ENCODE peak calls at places on chromosome 22, in four cellular contexts. T, O, V and J are unnamed samples.

GRCh38 chr22:19037282-19038163 is 84.7 kb downstream of the DGCR2 start:
- DNase-seq in T (no peak), O (no peak), V (no peak), J (no peak)

GRCh38 chr22:50323900-50324299 is 2.9 kb downstream of the DENND6B start:
- DNase-seq in T (no peak), O (no peak), V (no peak), J (no peak)

GRCh38 chr22:49961601-49962011 is 1.0 kb downstream of the PIM3 start:
- DNase-seq in T (no peak), O (no peak), V (no peak), J (no peak)

GRCh38 chr22:28063656-28064055 is 144.6 kb upstream of the PITPNB start:
- DNase-seq in T (no peak), O (no peak), V (no peak), J (no peak)

GRCh38 chr22:27483095-27483798 is 318.3 kb downstream of the MN1 start:
- DNase-seq in T (no peak), O (no peak), V (no peak), J (no peak)

GRCh38 chr22:16717699-16718558 is 107.3 kb downstream of the XKR3 start:
- DNase-seq in T (no peak), O (no peak), V (no peak), J (no peak)

GRCh38 chr22:19223110-19223509 is 44.6 kb upstream of the SLC25A1 start:
- DNase-seq in T (no peak), O (no peak), V (no peak), J (no peak)

GRCh38 chr22:23836281-23836680 is 2.5 kb downstream of the DERL3 start:
- DNase-seq in T (no peak), O (no peak), V (no peak), J (no peak)

GRCh38 chr22:27668828-27669797 is 132.4 kb downstream of the MN1 start:
- DNase-seq in T (peak; percentile 44), O (no peak), V (peak; percentile 78), J (no peak)

GRCh38 chr22:24402460-24403192 is 24.8 kb upstream of the ADORA2A start:
- DNase-seq in T (peak; percentile 86), O (peak; percentile 73), V (peak; percentile 91), J (peak; percentile 75)

GRCh38 chr22:16866167-16866566 is 41.0 kb upstream of the XKR3 start:
- DNase-seq in T (no peak), O (no peak), V (no peak), J (peak; percentile 26)

GRCh38 chr22:50733521-50734342 is 4.3 kb upstream of the ACR start:
- DNase-seq in T (peak; percentile 57), O (peak; percentile 9), V (no peak), J (no peak)

GRCh38 chr22:20919718-20920117 is 2.5 kb downstream of the CRKL start:
- DNase-seq in T (no peak), O (no peak), V (no peak), J (no peak)

DNA sequence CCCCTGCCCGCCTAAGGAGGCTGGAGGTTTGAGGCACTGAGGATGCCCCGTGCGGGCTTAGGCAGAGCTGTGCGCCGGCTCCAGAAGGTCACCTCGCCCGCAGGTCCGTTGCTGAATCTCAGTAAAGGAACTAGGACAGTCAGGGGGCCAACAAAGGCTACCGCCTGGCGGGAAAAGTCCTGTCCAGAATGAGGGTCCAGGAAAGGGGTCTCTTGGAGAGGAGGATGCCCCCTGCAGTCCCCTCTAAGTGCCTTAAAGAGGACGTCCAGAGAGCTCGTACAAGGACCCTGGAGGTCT is 549 bp downstream of the PVALB start:
- DNase-seq in T (no peak), O (no peak), V (no peak), J (no peak)
- H3K4me3 ChIP-seq in T (no peak overlapping the region), O (no peak overlapping the region), V (no peak overlapping the region), J (no peak overlapping the region)

GRCh38 chr22:29397791-29398190 is 9.4 kb upstream of the AP1B1 start:
- DNase-seq in T (no peak), O (no peak), V (no peak), J (no peak)
- TF ChIP-seq CTCF in T (no peak), O (no peak), V (no peak), J (no peak)

GRCh38 chr22:22025320-22026156 is 43.0 kb upstream of the TOP3B start:
- DNase-seq in T (no peak), O (no peak), V (no peak), J (no peak)
- H3K4me3 ChIP-seq in T (no peak overlapping the region), O (no peak overlapping the region), V (no peak overlapping the region), J (no peak overlapping the region)

GRCh38 chr22:29997516-29997915 is 82.7 kb upstream of the HORMAD2 start:
- DNase-seq in T (no peak), O (no peak), V (no peak), J (no peak)

GRCh38 chr22:29992341-29993275 is 87.7 kb upstream of the HORMAD2 start:
- DNase-seq in T (no peak), O (no peak), V (peak; percentile 9), J (no peak)

GRCh38 chr22:29994941-29995340 is 85.3 kb upstream of the HORMAD2 start:
- DNase-seq in T (peak; percentile 19), O (no peak), V (peak; percentile 56), J (no peak)

GRCh38 chr22:29998627-29999026 is 81.6 kb upstream of the HORMAD2 start:
- DNase-seq in T (no peak), O (no peak), V (no peak), J (no peak)

DNA sequence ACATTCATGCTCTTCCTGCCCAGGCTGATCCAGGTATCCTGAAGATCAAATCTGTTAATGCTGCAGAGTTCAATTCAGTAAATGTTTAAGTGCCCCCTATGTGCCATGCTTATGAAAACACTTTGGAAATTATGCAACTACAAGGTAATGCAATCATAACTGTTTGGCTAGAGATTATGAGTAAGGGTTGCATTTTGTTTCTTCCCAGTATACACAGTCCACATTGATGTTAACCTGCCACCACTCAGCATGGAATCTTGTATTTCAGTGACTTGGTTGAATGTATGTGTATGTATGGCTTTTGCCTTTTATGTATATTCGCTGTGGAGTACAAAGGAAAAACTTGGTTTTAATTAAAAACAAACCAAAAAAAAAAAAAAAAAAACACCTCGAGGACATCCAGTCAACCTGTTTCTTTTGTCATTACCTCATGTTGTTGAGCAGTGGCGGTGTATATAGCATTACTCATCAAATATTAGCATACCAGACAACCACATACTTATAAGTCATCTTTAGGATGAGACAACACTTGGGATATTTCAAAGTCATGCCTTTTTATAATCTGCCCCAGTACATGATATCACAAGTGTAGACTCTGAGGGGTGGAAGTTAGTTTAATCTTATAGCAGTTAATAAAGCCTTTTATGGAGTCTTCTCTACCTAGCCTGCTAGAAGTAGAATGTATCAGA is 86.1 kb upstream of the HORMAD2 start:
- DNase-seq in T (peak; percentile 56), O (no peak), V (peak; percentile 79), J (no peak)
- TF ChIP-seq CTCF in T (peak; percentile 35), O (no peak), V (no peak), J (peak; percentile 20)

DNA sequence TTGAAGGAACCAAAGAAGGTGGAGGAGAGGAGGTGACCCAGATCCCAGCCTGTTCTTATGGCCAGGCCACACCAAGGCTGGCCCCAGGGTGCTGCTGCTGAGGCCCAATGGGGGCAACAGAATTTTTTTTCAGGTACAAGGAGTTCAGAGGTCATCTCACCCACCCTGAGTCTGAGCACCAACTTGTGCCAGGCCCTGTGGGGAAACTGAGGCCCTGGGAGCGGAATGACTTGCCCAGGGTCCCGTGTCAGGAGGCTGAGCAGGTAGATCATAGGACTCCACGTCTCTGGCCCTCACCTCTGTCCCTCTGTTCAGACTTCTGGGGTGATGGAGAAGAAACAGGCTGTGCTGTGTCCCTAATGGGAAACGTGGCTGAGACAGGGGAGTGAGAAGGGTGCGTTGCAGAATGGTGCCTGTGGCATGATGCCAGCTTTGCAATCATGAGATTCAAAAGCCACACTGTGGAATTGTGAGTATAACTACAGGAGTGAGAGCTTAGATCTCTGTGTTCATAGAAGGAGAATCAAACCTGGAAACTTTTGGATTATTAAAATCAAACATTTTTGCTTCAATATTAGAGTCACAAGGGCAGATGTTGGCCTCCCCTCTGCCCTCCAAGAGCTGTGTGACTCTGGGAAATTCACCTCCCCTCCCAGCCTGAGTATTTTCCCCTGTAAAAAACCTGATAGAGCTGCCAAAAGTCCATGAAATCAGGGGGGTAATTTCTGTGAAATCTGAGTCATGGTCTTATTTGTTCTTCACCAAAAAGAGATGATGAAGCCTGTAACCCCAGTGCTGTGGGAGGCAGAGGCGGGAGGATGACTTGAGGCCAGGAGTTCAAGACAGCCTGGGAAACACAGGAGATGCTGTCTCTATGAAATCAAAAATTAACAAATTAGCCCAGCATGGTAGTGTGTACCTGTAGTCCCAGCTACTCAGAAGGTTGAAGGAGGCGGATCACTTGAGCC is 874 bp downstream of the APOL1 start:
- DNase-seq in T (peak; percentile 47), O (peak; percentile 73), V (no peak), J (no peak)
- H3K4me3 ChIP-seq in T (peak overlapping the region; percentile 41), O (peak overlapping the region; percentile 52), V (no peak overlapping the region), J (peak overlapping the region; percentile 78)

DNA sequence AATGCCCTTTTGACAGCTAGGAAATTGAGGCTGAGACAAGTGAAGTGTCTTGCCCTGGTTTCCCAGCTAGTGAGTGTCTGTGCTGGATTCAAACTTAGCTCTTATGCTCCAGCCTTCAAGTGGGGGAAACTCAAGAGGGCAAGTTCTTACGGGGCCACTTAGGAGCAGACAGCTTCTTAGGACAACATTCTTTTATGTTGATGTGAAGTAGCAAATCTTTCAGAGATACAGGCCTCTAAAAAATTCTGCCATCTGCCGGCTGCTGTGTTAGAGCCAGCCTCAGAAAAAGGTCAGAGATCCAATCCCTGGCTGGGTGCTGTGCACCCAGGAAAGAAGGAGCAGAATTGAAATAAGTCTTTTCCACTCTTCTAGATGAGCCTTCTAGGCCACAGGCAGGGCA is 26.6 kb downstream of the TIMP3 start:
- DNase-seq in T (no peak), O (no peak), V (no peak), J (no peak)
- TF ChIP-seq CTCF in T (peak; percentile 23), O (no peak), V (peak; percentile 59), J (peak; percentile 26)